ENCODE peak calls at places on chromosomes 1 and 21, in five cellular contexts. E is fibroblast of mammary gland, M is fibroblast of pulmonary artery, J is posterior cingulate gyrus, S is anterior cingulate cortex. K is an unnamed sample.

GRCh38 chr1:54728027-54728426 is 12.4 kb downstream of the TTC4 start:
- DNase-seq in E (no peak), J (no peak), S (no peak), M (no peak), K (no peak)

GRCh38 chr1:27572679-27573426 is 31.1 kb downstream of the AHDC1 start:
- DNase-seq in E (peak; percentile 47), J (no peak), M (no peak), S (no peak), K (no peak)

GRCh38 chr1:902802-903201 is 20.9 kb upstream of the SAMD11 start:
- DNase-seq in M (no peak), J (no peak), S (no peak), E (no peak), K (no peak)

GRCh38 chr1:17377325-17377953 is 5.4 kb downstream of the PADI6 start:
- DNase-seq in E (no peak), M (no peak), J (no peak), S (no peak), K (no peak)

GRCh38 chr1:208528577-208529240 is 284.5 kb upstream of the PLXNA2 start:
- DNase-seq in S (peak; percentile 51), E (peak; percentile 3), M (no peak), J (peak; percentile 95), K (no peak)

GRCh38 chr1:36384542-36385409 is 948 bp downstream of the STK40 start:
- DNase-seq in J (peak; percentile 85), E (peak; percentile 16), S (peak; percentile 47), M (peak; percentile 16), K (peak; percentile 35)

GRCh38 chr1:97160796-97161195 is 439.2 kb downstream of the PTBP2 start:
- DNase-seq in J (no peak), E (peak; percentile 38), M (peak; percentile 38), S (no peak), K (peak; percentile 11)

GRCh38 chr1:56064705-56065104 is 514.7 kb downstream of the PLPP3 start:
- DNase-seq in M (peak; percentile 74), J (no peak), S (no peak), E (peak; percentile 58), K (no peak)

GRCh38 chr1:47713333-47713953 is 275.6 kb downstream of the FOXD2 start:
- DNase-seq in S (no peak), E (no peak), M (no peak), J (no peak), K (no peak)

GRCh38 chr1:109198043-109198695 is 15.5 kb upstream of the SARS1 start:
- DNase-seq in S (no peak), E (peak; percentile 91), J (no peak), M (peak; percentile 89), K (no peak)

GRCh38 chr1:107198581-107198980 is 57.7 kb downstream of the NTNG1 start:
- DNase-seq in J (no peak), S (no peak), E (no peak), M (no peak), K (no peak)

GRCh38 chr1:230976825-230977747 is 1.6 kb downstream of the TTC13 start:
- DNase-seq in S (no peak), J (no peak), M (no peak), E (no peak), K (no peak)

GRCh38 chr1:208510192-208510952 is 266.2 kb upstream of the PLXNA2 start:
- DNase-seq in E (no peak), M (peak; percentile 3), J (no peak), S (no peak), K (no peak)

GRCh38 chr21:32777269-32777668 is 5.7 kb upstream of the PAXBP1 start:
- DNase-seq in E (peak; percentile 24), M (no peak), S (no peak), J (no peak), K (no peak)

GRCh38 chr1:110205591-110206155 is 4.4 kb upstream of the KCNC4 start:
- DNase-seq in J (peak; percentile 11), M (no peak), E (no peak), S (no peak), K (no peak)

GRCh38 chr1:167987174-167987573 is 50.3 kb upstream of the MPC2 start:
- DNase-seq in S (no peak), J (no peak), M (no peak), E (peak; percentile 22), K (no peak)

GRCh38 chr1:62003777-62004176 is 190.9 kb upstream of the L1TD1 start:
- DNase-seq in E (no peak), J (no peak), M (no peak), S (no peak), K (no peak)

GRCh38 chr1:34408011-34408410 is 231.3 kb downstream of the C1orf94 start:
- DNase-seq in S (no peak), J (no peak), M (no peak), E (no peak), K (no peak)

GRCh38 chr1:38962560-38962959 is 20.9 kb upstream of the RHBDL2 start:
- DNase-seq in E (peak; percentile 67), M (peak; percentile 36), J (no peak), S (no peak), K (no peak)

GRCh38 chr21:34819357-34819999 is 150.7 kb downstream of the CLIC6 start:
- DNase-seq in J (no peak), S (no peak), E (no peak), M (no peak), K (no peak)

GRCh38 chr1:163035791-163036249 is 33.3 kb upstream of the RGS4 start:
- DNase-seq in M (peak; percentile 90), J (no peak), S (no peak), E (peak; percentile 92), K (no peak)

GRCh38 chr1:227391871-227392270 is 73.6 kb upstream of the CDC42BPA start:
- DNase-seq in J (no peak), S (no peak), E (no peak), M (no peak), K (no peak)

GRCh38 chr1:10020086-10020485 is 12.7 kb upstream of the UBE4B start:
- DNase-seq in E (no peak), J (peak; percentile 16), M (no peak), S (no peak), K (no peak)

GRCh38 chr1:32521165-32521564 is 18.1 kb upstream of the ZBTB8A start:
- DNase-seq in S (no peak), E (no peak), J (no peak), M (no peak), K (no peak)

GRCh38 chr21:42811960-42812359 is 67.4 kb downstream of the WDR4 start:
- DNase-seq in M (no peak), E (no peak), S (no peak), J (no peak), K (no peak)

GRCh38 chr1:34758751-34759150 is 789 bp upstream of the GJB4 start:
- DNase-seq in E (no peak), S (no peak), M (no peak), J (no peak), K (no peak)

GRCh38 chr1:153652795-153653507 is 5.6 kb upstream of the SNAPIN start:
- DNase-seq in J (no peak), S (no peak), E (peak; percentile 53), M (peak; percentile 53), K (no peak)

GRCh38 chr1:62110198-62110817 is 84.3 kb upstream of the L1TD1 start:
- DNase-seq in J (no peak), S (no peak), M (no peak), E (peak; percentile 43), K (no peak)

GRCh38 chr1:192491804-192492554 is 83.6 kb upstream of the RGS1 start:
- DNase-seq in M (peak; percentile 36), E (peak; percentile 92), S (no peak), J (no peak), K (no peak)

GRCh38 chr1:8116892-8117262 is 90.8 kb upstream of the ERRFI1 start:
- DNase-seq in J (no peak), E (peak; percentile 93), M (peak; percentile 85), S (no peak), K (no peak)

GRCh38 chr1:232368821-232369321 is 261.1 kb downstream of the SIPA1L2 start:
- DNase-seq in S (no peak), M (no peak), E (no peak), J (no peak), K (no peak)

GRCh38 chr1:201450721-201451291 is 18.2 kb downstream of the PHLDA3 start:
- DNase-seq in E (peak; percentile 71), J (peak; percentile 93), S (peak; percentile 19), M (peak; percentile 97), K (peak; percentile 70)

GRCh38 chr1:117638759-117639158 is 32.9 kb downstream of the TENT5C start:
- DNase-seq in S (no peak), E (no peak), J (no peak), M (no peak), K (no peak)

GRCh38 chr1:173330149-173330951 is 123.2 kb upstream of the TNFSF4 start:
- DNase-seq in M (peak; percentile 82), J (no peak), E (peak; percentile 90), S (no peak), K (no peak)

GRCh38 chr1:232737917-232738316 is 67.3 kb upstream of the MAP10 start:
- DNase-seq in E (no peak), J (no peak), M (no peak), S (no peak), K (no peak)

GRCh38 chr1:117367769-117368059 is 465 bp downstream of the MAN1A2 start:
- DNase-seq in M (no peak), S (no peak), J (no peak), E (no peak), K (no peak)